ENCODE peak calls at places on chromosomes 16 and 17, in six cellular contexts. H, G, R, U, A and X are unnamed samples.

GRCh38 chr16:80994451-80994850 is 12.2 kb downstream of the CMC2 start:
- DNase-seq in R (peak), G (no peak), A (no peak), H (no peak), U (no peak), X (no peak)

GRCh38 chr16:83530293-83530692 is 277.5 kb upstream of the HSBP1 start:
- DNase-seq in R (peak), G (no peak), H (no peak), A (no peak), U (no peak), X (no peak)

GRCh38 chr17:77681820-77682219 is 276.7 kb upstream of the TNRC6C start:
- DNase-seq in U (peak), R (no peak), H (peak), A (no peak), G (peak), X (peak)

GRCh38 chr16:4056161-4057105 is 59.8 kb downstream of the ADCY9 start:
- DNase-seq in H (no peak), G (no peak), U (no peak), A (no peak), R (no peak), X (peak)

GRCh38 chr16:89722392-89723278 is 1.3 kb downstream of the ZNF276 start:
- DNase-seq in U (peak), H (peak), R (no peak), G (no peak), A (peak), X (no peak)

GRCh38 chr17:5234645-5235576 is at the start of gene SCIMP:
- DNase-seq in U (no peak), H (no peak), A (no peak), G (peak), R (no peak), X (peak)

GRCh38 chr17:69061901-69062556 is 1.3 kb upstream of the ABCA9 start:
- DNase-seq in H (no peak), G (no peak), A (no peak), U (no peak), R (no peak), X (no peak)

GRCh38 chr17:6005939-6006338 is 64.2 kb upstream of the WSCD1 start:
- DNase-seq in A (no peak), H (no peak), G (no peak), U (no peak), R (no peak), X (no peak)

GRCh38 chr17:31425646-31426045 is 34.2 kb downstream of the RAB11FIP4 start:
- DNase-seq in U (no peak), H (peak), A (no peak), R (no peak), G (no peak), X (no peak)

GRCh38 chr16:75264531-75264998 is 13.1 kb upstream of the BCAR1 start:
- DNase-seq in R (peak), A (no peak), U (peak), G (no peak), H (no peak), X (peak)

GRCh38 chr16:48720266-48720665 is 110.3 kb upstream of the N4BP1 start:
- DNase-seq in G (no peak), R (no peak), A (peak), U (no peak), H (no peak), X (no peak)

GRCh38 chr17:74466111-74466784 is at the start of gene CD300A:
- DNase-seq in R (no peak), A (no peak), U (peak), G (peak), H (no peak), X (peak)

GRCh38 chr16:19184823-19185509 is 16.9 kb downstream of the SYT17 start:
- DNase-seq in R (no peak), G (no peak), H (no peak), U (no peak), A (no peak), X (no peak)

GRCh38 chr16:89176147-89176690 is 4.7 kb downstream of the CDH15 start:
- DNase-seq in H (no peak), A (no peak), U (no peak), R (no peak), G (no peak), X (no peak)

GRCh38 chr17:48510761-48511604 is 19.8 kb downstream of the HOXB1 start:
- DNase-seq in A (peak), U (no peak), G (no peak), H (peak), R (peak), X (no peak)

GRCh38 chr17:63588797-63589196 is 11.9 kb upstream of the TACO1 start:
- DNase-seq in H (peak), A (no peak), R (no peak), U (no peak), G (no peak), X (no peak)

GRCh38 chr16:68126395-68126794 is 41.2 kb downstream of the NFATC3 start:
- DNase-seq in U (no peak), G (no peak), A (no peak), H (no peak), R (no peak), X (no peak)

GRCh38 chr16:53925011-53925410 is 221.1 kb downstream of the FTO start:
- DNase-seq in A (no peak), U (no peak), R (no peak), H (no peak), G (no peak), X (no peak)

GRCh38 chr17:38563362-38564253 is 42.1 kb downstream of the SRCIN1 start:
- DNase-seq in A (no peak), R (no peak), G (no peak), H (no peak), U (no peak), X (no peak)

GRCh38 chr17:74521701-74522201 is 9.5 kb downstream of the CD300LB start:
- DNase-seq in R (no peak), U (no peak), G (no peak), A (no peak), H (peak), X (no peak)

GRCh38 chr16:9251026-9251425 is 159.6 kb downstream of the HAPSTR1 start:
- DNase-seq in U (no peak), A (no peak), G (no peak), H (no peak), R (no peak), X (no peak)

GRCh38 chr17:75404739-75405364 is 626 bp downstream of the GRB2 start:
- DNase-seq in G (peak), R (peak), U (peak), A (peak), H (peak), X (peak)

GRCh38 chr17:66549731-66550207 is 247.4 kb downstream of the PRKCA start:
- DNase-seq in G (no peak), R (peak), A (no peak), U (no peak), H (no peak), X (no peak)

GRCh38 chr17:7704601-7705268 is at the start of gene EFNB3:
- DNase-seq in U (no peak), A (peak), H (peak), R (no peak), G (no peak), X (no peak)

GRCh38 chr17:44221072-44221861 is 1.8 kb upstream of the UBTF start:
- DNase-seq in G (peak), A (peak), H (peak), R (peak), U (peak), X (peak)

GRCh38 chr17:33509331-33509730 is 216.2 kb upstream of the ASIC2 start:
- DNase-seq in H (no peak), G (no peak), R (no peak), U (no peak), A (no peak), X (no peak)

GRCh38 chr16:4376126-4376819 is 4.6 kb downstream of the VASN start:
- DNase-seq in R (peak), H (no peak), A (no peak), G (peak), U (peak), X (peak)

GRCh38 chr16:17275989-17276530 is 194.7 kb downstream of the XYLT1 start:
- DNase-seq in U (no peak), G (no peak), R (no peak), A (no peak), H (no peak), X (no peak)

GRCh38 chr17:76727745-76728456 is 1.3 kb downstream of the METTL23 start:
- DNase-seq in G (no peak), U (no peak), A (no peak), H (peak), R (no peak), X (no peak)

GRCh38 chr16:84105948-84106740 is 10.6 kb downstream of the MBTPS1 start:
- DNase-seq in G (no peak), H (no peak), A (no peak), R (no peak), U (no peak), X (no peak)

GRCh38 chr16:29809850-29810698 is 1.9 kb upstream of the PRRT2 start:
- DNase-seq in A (no peak), G (no peak), H (peak), R (no peak), U (peak), X (no peak)

GRCh38 chr17:3167574-3167973 is 29.7 kb upstream of the OR1A2 start:
- DNase-seq in A (no peak), R (no peak), U (no peak), G (no peak), H (no peak), X (no peak)